ENCODE peak calls at places on chromosomes 13 and 19, in ten cellular contexts. R is HCT116, N is left ventricle myocardium inferior, W is pancreas, Z is mucosa of descending colon, L is astrocyte, F is HepG2, C is A673, H is heart right ventricle, D is IMR-90. O is an unnamed sample. For H3K4me1, the result is how much of the 10 kb centered on the place peaks cover.

GRCh38 chr19:21947775-21948174 is 63.0 kb downstream of the ZNF208 start:
- DNase-seq in R (peak), N (no peak), W (no peak), Z (no peak), L (peak), F (no peak), C (peak), H (no peak), D (no peak), O (peak)

GRCh38 chr13:41384749-41385503 is 72.4 kb upstream of the RGCC start:
- DNase-seq in R (no peak), N (no peak), W (no peak), Z (no peak), L (no peak), F (no peak), C (peak), H (no peak), D (peak), O (peak)

GRCh38 chr13:87777395-87777794 is 106.2 kb downstream of the SLITRK5 start:
- DNase-seq in R (no peak), N (no peak), W (no peak), Z (no peak), L (peak), F (peak), C (no peak), H (no peak), D (no peak), O (peak)

GRCh38 chr19:35114656-35115537 is 726 bp upstream of the FXYD3 start:
- DNase-seq in R (peak), N (peak), W (peak), Z (peak), L (no peak), F (peak), C (peak), H (peak), D (peak), O (peak)

GRCh38 chr13:44620057-44620456 is 43.9 kb upstream of the TSC22D1 start:
- DNase-seq in R (no peak), N (no peak), W (no peak), Z (no peak), L (peak), F (no peak), C (no peak), H (no peak), D (peak), O (no peak)

GRCh38 chr13:102128216-102128800 is 273.5 kb downstream of the FGF14 start:
- DNase-seq in R (no peak), N (no peak), W (no peak), Z (no peak), L (peak), F (no peak), C (peak), H (no peak), D (peak), O (no peak)

GRCh38 chr13:24360106-24360505 is 50.7 kb downstream of the C1QTNF9 start:
- DNase-seq in R (no peak), N (no peak), W (no peak), Z (no peak), L (no peak), F (no peak), C (no peak), H (no peak), D (no peak), O (no peak)

GRCh38 chr19:1860133-1860775 is 3.1 kb downstream of the KLF16 start:
- DNase-seq in R (no peak), N (no peak), W (peak), Z (peak), L (peak), F (peak), C (peak), H (peak), D (peak), O (peak)

GRCh38 chr13:52707375-52707774 is 32.2 kb downstream of the CNMD start:
- DNase-seq in R (no peak), N (no peak), W (no peak), Z (no peak), L (no peak), F (no peak), C (peak), H (no peak), D (no peak), O (no peak)

GRCh38 chr19:29525901-29526729 is at the start of gene VSTM2B:
- DNase-seq in R (no peak), N (no peak), W (no peak), Z (no peak), L (no peak), F (no peak), C (no peak), H (no peak), D (no peak), O (no peak)

GRCh38 chr19:2607712-2608601 is 94.5 kb downstream of the GNG7 start:
- DNase-seq in R (no peak), N (no peak), W (peak), Z (peak), L (no peak), F (no peak), C (no peak), H (no peak), D (no peak), O (no peak)

GRCh38 chr13:101210774-101211173 is 205.5 kb downstream of the NALCN start:
- DNase-seq in R (no peak), N (no peak), W (no peak), Z (no peak), L (no peak), F (no peak), C (peak), H (no peak), D (no peak), O (no peak)

GRCh38 chr19:29285878-29286277 is 72.9 kb upstream of the UQCRFS1 start:
- DNase-seq in R (no peak), N (no peak), W (no peak), Z (no peak), L (no peak), F (no peak), C (no peak), H (no peak), D (no peak), O (peak)

GRCh38 chr13:108494991-108495661 is 134.3 kb upstream of the MYO16 start:
- DNase-seq in R (no peak), N (no peak), W (no peak), Z (no peak), L (no peak), F (no peak), C (peak), H (no peak), D (no peak), O (no peak)

GRCh38 chr19:33580026-33580644 is 41.6 kb upstream of the CHST8 start:
- DNase-seq in R (no peak), N (no peak), W (no peak), Z (no peak), L (no peak), F (peak), C (no peak), H (no peak), D (no peak), O (no peak)

GRCh38 chr19:29121684-29122083 is 91.3 kb downstream of the UQCRFS1 start:
- DNase-seq in R (no peak), N (no peak), W (no peak), Z (no peak), L (no peak), F (no peak), C (no peak), H (no peak), D (no peak), O (peak)

GRCh38 chr19:35266149-35266903 is 2.4 kb upstream of the USF2 start:
- DNase-seq in R (no peak), N (no peak), W (peak), Z (peak), L (no peak), F (no peak), C (no peak), H (no peak), D (no peak), O (no peak)

GRCh38 chr19:13484141-13484540 is 22.1 kb downstream of the CACNA1A start:
- DNase-seq in R (no peak), N (no peak), W (no peak), Z (no peak), L (no peak), F (no peak), C (no peak), H (no peak), D (peak), O (peak)

GRCh38 chr13:31987071-31987470 is 44.5 kb upstream of the FRY start:
- DNase-seq in R (no peak), N (no peak), W (no peak), Z (no peak), L (no peak), F (no peak), C (no peak), H (no peak), D (no peak), O (no peak)

GRCh38 chr19:35169226-35169995 is 14.9 kb downstream of the FXYD5 start:
- DNase-seq in R (no peak), N (no peak), W (no peak), Z (no peak), L (no peak), F (no peak), C (no peak), H (no peak), D (no peak), O (no peak)

GRCh38 chr19:47036233-47036651 is 12.2 kb downstream of the TMEM160 start:
- DNase-seq in R (no peak), N (no peak), W (peak), Z (peak), L (no peak), F (no peak), C (no peak), H (no peak), D (no peak), O (no peak)

GRCh38 chr13:70108276-70108845 is at the start of gene KLHL1:
- DNase-seq in R (no peak), N (no peak), W (no peak), Z (no peak), L (no peak), F (no peak), C (no peak), H (no peak), D (no peak), O (no peak)

GRCh38 chr13:35785563-35786327 is 309.3 kb upstream of the MAB21L1 start:
- DNase-seq in R (no peak), N (no peak), W (no peak), Z (no peak), L (no peak), F (no peak), C (no peak), H (no peak), D (no peak), O (no peak)

GRCh38 chr13:71255633-71256032 is 611.4 kb downstream of the DACH1 start:
- DNase-seq in R (no peak), N (no peak), W (no peak), Z (no peak), L (no peak), F (no peak), C (no peak), H (no peak), D (no peak), O (no peak)

GRCh38 chr19:496333-496634 is at the start of gene MADCAM1:
- DNase-seq in R (no peak), N (no peak), W (peak), Z (no peak), L (no peak), F (no peak), C (no peak), H (no peak), D (no peak), O (no peak)

GRCh38 chr19:11693505-11694499 is 44.9 kb downstream of the ZNF823 start:
- DNase-seq in R (peak), N (no peak), W (no peak), Z (no peak), L (peak), F (peak), C (peak), H (no peak), D (peak), O (peak)

GRCh38 chr13:52348983-52349780 is 56.8 kb downstream of the THSD1 start:
- DNase-seq in R (peak), N (no peak), W (no peak), Z (no peak), L (peak), F (no peak), C (peak), H (no peak), D (peak), O (peak)

GRCh38 chr13:19053561-19053960 is 128.1 kb downstream of the TUBA3C start:
- DNase-seq in R (no peak), N (no peak), W (no peak), Z (no peak), L (no peak), F (no peak), C (no peak), H (no peak), D (no peak), O (no peak)

GRCh38 chr13:113989585-113990300 is 15.9 kb upstream of the C13orf46 start:
- DNase-seq in R (no peak), N (peak), W (no peak), Z (peak), L (no peak), F (no peak), C (no peak), H (no peak), D (no peak), O (no peak)

GRCh38 chr19:7540761-7541480 is 5.4 kb downstream of the PNPLA6 start:
- DNase-seq in R (peak), N (no peak), W (peak), Z (no peak), L (peak), F (no peak), C (peak), H (no peak), D (peak), O (peak)

GRCh38 chr13:113049521-113049941 is 56.1 kb upstream of the F7 start:
- DNase-seq in R (no peak), N (peak), W (peak), Z (no peak), L (no peak), F (no peak), C (no peak), H (no peak), D (no peak), O (no peak)

GRCh38 chr13:27374650-27375049 is 49.8 kb upstream of the GTF3A start:
- DNase-seq in R (peak), N (peak), W (peak), Z (peak), L (peak), F (peak), C (peak), H (peak), D (peak), O (peak)

GRCh38 chr13:99983401-99984133 is 2.0 kb downstream of the ZIC2 start:
- DNase-seq in R (no peak), N (no peak), W (no peak), Z (no peak), L (no peak), F (no peak), C (peak), H (no peak), D (no peak), O (peak)

GRCh38 chr13:98326274-98326673 is 149.2 kb upstream of the RNF113B start:
- DNase-seq in R (no peak), N (no peak), W (no peak), Z (no peak), L (no peak), F (no peak), C (no peak), H (no peak), D (no peak), O (no peak)

GRCh38 chr13:63517376-63517775 is 2101.7 kb upstream of the PCDH20 start:
- DNase-seq in R (no peak), N (no peak), W (no peak), Z (no peak), L (peak), F (no peak), C (peak), H (no peak), D (peak), O (no peak)

DNA sequence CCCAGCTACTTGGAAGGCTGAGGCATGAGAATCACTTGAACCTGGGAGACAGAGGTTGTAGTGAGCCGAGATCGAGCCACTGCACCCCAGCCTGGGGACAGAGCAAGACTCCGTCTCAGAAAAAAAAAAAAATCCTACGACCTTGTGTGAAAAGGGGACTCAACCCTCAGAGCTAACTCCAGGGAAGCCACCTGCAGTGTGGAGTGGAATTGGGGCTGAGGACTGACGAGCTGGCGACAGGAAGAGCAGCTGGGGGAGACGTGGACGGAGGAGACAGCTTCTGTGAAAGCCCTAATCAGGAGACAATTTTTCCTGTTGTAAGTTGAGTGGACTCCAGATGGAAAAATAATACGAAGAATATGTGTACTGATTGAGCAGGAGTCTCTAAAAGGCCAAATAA is 11.9 kb upstream of the LAIR1 start:
- DNase-seq in R (no peak), N (no peak), W (no peak), Z (no peak), L (no peak), F (no peak), C (no peak), H (no peak), D (no peak), O (no peak)
- H3K4me1 ChIP-seq in R (under half), N (under half), W (under half), Z (under half), L (under half), F (under half), C (under half), H (under half), D (under half), O (under half)

GRCh38 chr19:6118043-6118442 is 7.7 kb upstream of the RFX2 start:
- DNase-seq in R (no peak), N (no peak), W (no peak), Z (no peak), L (no peak), F (no peak), C (no peak), H (no peak), D (no peak), O (no peak)
- TF ChIP-seq CTCF in R (no peak), N (no peak), W (no peak), Z (no peak), L (no peak), F (no peak), C (no peak), H (no peak), D (no peak), O (no peak)

DNA sequence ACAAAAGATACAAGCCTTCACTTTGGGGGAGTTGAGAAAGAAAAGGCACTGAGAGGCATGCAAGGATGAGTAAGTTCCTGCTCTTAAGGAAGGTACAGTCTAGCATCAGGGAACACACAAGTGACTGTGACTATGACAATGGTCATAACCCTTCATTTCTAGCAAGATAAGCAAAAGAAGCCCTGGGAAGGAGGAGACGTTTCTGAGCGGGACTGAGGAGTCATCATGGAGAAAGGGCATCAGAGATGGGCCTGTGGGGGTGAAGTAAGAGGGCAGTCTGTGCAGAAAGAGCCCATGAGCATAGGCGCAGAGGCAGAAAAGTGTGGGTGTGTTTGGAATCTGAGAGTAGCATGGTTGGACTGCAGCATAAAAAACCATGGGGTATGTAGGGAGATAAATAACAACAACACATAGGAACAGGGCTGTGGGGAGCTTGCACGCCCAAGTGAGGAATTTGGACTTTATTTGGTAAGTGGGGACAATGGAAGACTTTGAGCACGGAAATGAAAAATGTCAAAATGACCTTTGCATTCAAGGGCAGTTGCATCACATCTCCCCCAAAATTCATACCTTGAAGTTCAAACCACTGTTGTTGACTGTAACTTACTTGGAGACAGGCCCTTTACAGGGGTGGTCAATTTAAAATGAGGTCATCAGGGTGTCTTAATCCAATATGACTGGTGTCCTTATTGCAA is 86.7 kb downstream of the MBNL2 start:
- DNase-seq in R (no peak), N (no peak), W (no peak), Z (no peak), L (peak), F (peak), C (no peak), H (no peak), D (peak), O (no peak)
- H3K4me1 ChIP-seq in R (under half), N (half or more), W (under half), Z (under half), L (under half), F (half or more), C (under half), H (under half), D (under half), O (under half)

GRCh38 chr13:111460548-111461444 is 140.4 kb downstream of the TEX29 start:
- DNase-seq in R (peak), N (no peak), W (no peak), Z (no peak), L (peak), F (peak), C (peak), H (peak), D (peak), O (peak)
- TF ChIP-seq CTCF in R (peak), N (peak), W (no peak), Z (no peak), L (peak), F (peak), C (peak), H (peak), D (peak), O (peak)

DNA sequence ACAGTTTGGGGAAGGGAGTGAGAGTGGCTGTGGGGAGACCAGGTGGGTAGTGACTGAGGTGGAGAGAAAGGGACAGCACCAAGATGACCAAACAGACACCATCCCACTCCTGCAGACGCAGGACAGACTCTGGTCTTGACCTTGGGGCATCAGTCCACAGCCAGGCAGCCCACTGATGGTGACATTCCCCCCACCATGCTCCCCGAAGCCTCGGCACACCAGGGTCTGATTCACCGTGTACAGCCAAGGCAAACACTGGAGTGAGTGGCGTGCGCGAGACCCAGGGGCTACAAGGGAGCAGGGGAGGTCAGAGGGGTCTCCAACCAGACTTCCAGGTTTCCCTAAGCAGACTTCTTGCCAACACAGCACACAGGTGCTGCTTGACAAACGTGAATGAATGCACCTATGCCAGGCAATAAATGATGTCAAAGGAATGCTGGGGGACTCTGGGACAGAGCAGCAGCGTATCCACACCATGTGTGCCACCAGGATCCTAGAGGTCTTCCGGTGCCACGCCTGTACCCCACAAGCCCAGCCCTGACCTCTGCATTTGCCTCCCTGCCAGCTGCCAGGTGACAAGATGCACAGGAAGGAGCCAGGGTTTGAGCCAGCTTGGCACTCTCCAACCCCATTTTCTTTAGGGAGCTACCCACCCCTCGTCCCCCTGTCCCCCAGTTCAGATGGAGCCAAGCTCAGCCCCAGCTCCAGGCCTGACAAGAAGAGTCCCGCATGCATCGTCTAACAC is 18.5 kb downstream of the RANBP3 start:
- DNase-seq in R (no peak), N (no peak), W (no peak), Z (no peak), L (no peak), F (no peak), C (no peak), H (no peak), D (no peak), O (no peak)
- H3K4me1 ChIP-seq in R (under half), N (half or more), W (under half), Z (half or more), L (under half), F (half or more), C (under half), H (half or more), D (half or more), O (half or more)

GRCh38 chr13:77810430-77810829 is 108.2 kb downstream of the EDNRB start:
- DNase-seq in R (peak), N (no peak), W (no peak), Z (no peak), L (peak), F (no peak), C (peak), H (no peak), D (peak), O (peak)
- TF ChIP-seq CTCF in R (peak), N (peak), W (no peak), Z (no peak), L (peak), F (no peak), C (peak), H (peak), D (peak), O (no peak)

DNA sequence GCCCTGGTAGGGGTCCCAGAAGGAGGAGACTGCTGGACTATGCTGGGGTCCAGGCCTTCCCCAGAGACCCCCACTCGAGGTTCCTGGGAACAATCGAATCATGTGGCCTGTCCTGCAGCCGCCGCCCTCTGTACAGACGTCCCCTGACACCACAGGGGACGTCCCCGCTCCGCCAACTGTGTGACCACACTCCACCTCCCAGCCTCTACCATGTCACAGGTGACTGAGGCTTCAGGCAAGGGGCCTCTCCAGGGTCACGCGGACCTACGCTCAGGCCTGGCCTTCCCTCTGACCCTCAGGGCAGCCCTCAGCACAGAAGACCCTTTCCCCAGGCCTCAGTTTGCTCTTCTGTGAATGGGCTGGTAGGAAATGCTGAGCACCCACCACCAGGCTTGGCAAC is 13.1 kb upstream of the TMEM161A start:
- DNase-seq in R (no peak), N (no peak), W (no peak), Z (no peak), L (no peak), F (no peak), C (no peak), H (no peak), D (no peak), O (no peak)
- H3K4me1 ChIP-seq in R (under half), N (under half), W (under half), Z (under half), L (under half), F (under half), C (under half), H (under half), D (under half), O (under half)

O was measured in cardiac muscle cell.